ENCODE peak calls at places on chromosomes 16 and 17, in six cellular contexts. N, Q, W, S, J and V are unnamed samples.

GRCh38 chr17:18025596-18026407 is 13.2 kb downstream of the ATPAF2 start:
- DNase-seq in S (no peak), W (no peak), Q (peak), N (no peak), J (no peak), V (no peak)

GRCh38 chr17:8875957-8876356 is 8.5 kb upstream of the PIK3R6 start:
- DNase-seq in S (no peak), Q (peak), W (no peak), N (no peak), J (no peak), V (no peak)

GRCh38 chr17:35981246-35981645 is at the start of gene CCL16:
- DNase-seq in S (no peak), J (no peak), W (no peak), N (no peak), Q (no peak), V (no peak)

GRCh38 chr17:79970576-79971068 is 65.0 kb downstream of the TBC1D16 start:
- DNase-seq in S (peak), W (no peak), N (no peak), J (no peak), Q (peak), V (no peak)

GRCh38 chr17:44916781-44917241 is 1.5 kb upstream of the GFAP start:
- DNase-seq in Q (peak), S (peak), N (peak), W (no peak), J (peak), V (no peak)

GRCh38 chr16:89319628-89319882 is 102.1 kb downstream of the ZNF778 start:
- DNase-seq in N (no peak), S (no peak), Q (no peak), W (no peak), J (no peak), V (no peak)

GRCh38 chr16:70161350-70161749 is 12.2 kb upstream of the CLEC18C start:
- DNase-seq in W (peak), J (no peak), Q (no peak), N (peak), S (no peak), V (no peak)

GRCh38 chr17:29124135-29124930 is 55.9 kb downstream of the MYO18A start:
- DNase-seq in Q (peak), N (peak), W (peak), S (peak), J (peak), V (no peak)

GRCh38 chr17:11303773-11304394 is 62.9 kb downstream of the SHISA6 start:
- DNase-seq in N (no peak), Q (no peak), S (no peak), W (no peak), J (no peak), V (no peak)

GRCh38 chr16:2610781-2611498 is 71.4 kb upstream of the KCTD5 start:
- DNase-seq in N (no peak), J (no peak), W (no peak), S (no peak), Q (no peak), V (no peak)

GRCh38 chr16:19389246-19389645 is 28.4 kb upstream of the TMC5 start:
- DNase-seq in Q (no peak), W (peak), N (peak), S (peak), J (no peak), V (no peak)

GRCh38 chr16:53412549-53412948 is 21.7 kb upstream of the RBL2 start:
- DNase-seq in S (no peak), J (no peak), N (no peak), W (no peak), Q (no peak), V (no peak)

GRCh38 chr17:8803531-8804416 is 4.6 kb upstream of the MFSD6L start:
- DNase-seq in Q (no peak), J (no peak), S (no peak), N (no peak), W (no peak), V (no peak)

GRCh38 chr17:61470530-61471136 is 18.4 kb downstream of the TBX4 start:
- DNase-seq in S (no peak), W (no peak), N (no peak), J (no peak), Q (no peak), V (no peak)

GRCh38 chr17:68684860-68685493 is 83.8 kb upstream of the FAM20A start:
- DNase-seq in W (no peak), Q (no peak), J (peak), S (no peak), N (no peak), V (no peak)

GRCh38 chr16:11639925-11640899 is 28.0 kb upstream of the SNN start:
- DNase-seq in N (peak), J (peak), S (peak), W (peak), Q (peak), V (peak)

GRCh38 chr17:8994319-8994718 is 27.0 kb upstream of the NTN1 start:
- DNase-seq in Q (peak), N (peak), S (peak), J (peak), W (no peak), V (no peak)

GRCh38 chr16:56281256-56281805 is 90.0 kb downstream of the GNAO1 start:
- DNase-seq in N (no peak), J (no peak), Q (no peak), S (no peak), W (peak), V (no peak)

GRCh38 chr16:53704445-53704813 is 473 bp downstream of the FTO start:
- DNase-seq in W (no peak), J (no peak), Q (no peak), S (no peak), N (no peak), V (no peak)

GRCh38 chr16:89324056-89325010 is 106.8 kb downstream of the ZNF778 start:
- DNase-seq in W (no peak), Q (peak), N (no peak), S (no peak), J (no peak), V (no peak)

GRCh38 chr16:55552621-55553020 is 13.9 kb upstream of the CAPNS2 start:
- DNase-seq in N (no peak), Q (peak), S (no peak), W (no peak), J (no peak), V (peak)

GRCh38 chr17:6753006-6753445 is 2.8 kb upstream of the XAF1 start:
- DNase-seq in N (peak), Q (peak), W (no peak), J (peak), S (peak), V (no peak)

GRCh38 chr17:82235775-82236141 is 6.9 kb downstream of the SLC16A3 start:
- DNase-seq in S (no peak), Q (no peak), J (no peak), N (no peak), W (no peak), V (no peak)

GRCh38 chr17:57166803-57167202 is 81.8 kb downstream of the AKAP1 start:
- DNase-seq in W (no peak), N (peak), S (no peak), Q (no peak), J (no peak), V (no peak)

DNA sequence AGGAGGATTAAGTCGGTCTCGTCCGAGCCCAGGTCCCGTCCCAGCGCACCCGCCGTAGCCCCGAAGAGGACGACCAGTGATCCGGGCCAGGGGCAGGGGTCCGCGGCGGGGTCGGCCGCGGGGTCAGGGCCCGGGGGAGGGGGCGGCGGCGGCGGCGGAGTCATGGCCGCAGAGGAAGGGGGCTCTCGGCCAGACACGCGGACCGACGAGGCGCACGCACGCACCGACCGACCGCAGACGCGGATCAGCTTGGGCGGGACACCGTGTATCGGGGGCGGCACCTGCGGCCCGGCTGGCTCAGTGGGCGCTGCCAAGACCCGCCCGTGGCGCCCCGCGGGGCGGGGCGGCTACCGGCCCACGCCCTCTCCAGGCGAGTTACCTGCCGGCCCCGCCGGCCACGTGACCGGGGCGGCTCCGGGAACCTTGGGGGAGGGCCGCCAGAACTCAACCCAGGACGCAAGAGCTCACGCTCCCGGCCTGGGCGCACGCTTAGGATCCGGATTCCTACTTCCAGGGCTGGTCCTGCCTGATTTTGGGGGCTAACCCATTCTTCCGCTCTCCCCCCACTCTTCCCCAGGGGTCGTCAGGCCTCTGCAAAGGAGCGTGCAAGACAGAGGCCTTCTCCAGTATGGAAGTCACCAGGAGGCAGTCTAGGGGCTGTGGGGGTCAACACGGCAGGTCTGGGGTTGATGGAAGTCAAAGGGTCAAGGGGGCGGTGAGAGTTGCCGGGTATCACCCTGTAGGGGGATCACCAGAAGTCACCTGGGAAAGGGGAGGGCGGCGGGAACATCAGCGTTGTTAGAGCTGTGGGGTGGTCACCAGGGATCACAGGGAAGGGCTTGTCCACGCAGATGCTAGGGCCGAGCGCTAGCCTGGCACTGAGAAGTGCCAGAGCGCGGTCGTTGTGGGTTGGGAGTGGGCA is at the start of gene ESRP2:
- DNase-seq in S (peak), W (no peak), J (no peak), N (peak), Q (no peak), V (peak)
- H3K27ac ChIP-seq in S (peak), W (peak), J (peak), N (peak), Q (peak), V (peak)

GRCh38 chr17:20012137-20012536 is 3.0 kb downstream of the SPECC1 start:
- DNase-seq in Q (no peak), W (no peak), J (no peak), S (no peak), N (no peak), V (no peak)

GRCh38 chr17:20010099-20010863 is 1.1 kb downstream of the SPECC1 start:
- DNase-seq in S (peak), W (peak), Q (peak), N (peak), J (peak), V (peak)

GRCh38 chr17:20009302-20010098 is at the start of gene SPECC1:
- DNase-seq in S (peak), W (peak), J (peak), N (peak), Q (peak), V (no peak)

GRCh38 chr17:20009052-20009301 is 182 bp upstream of the SPECC1 start:
- DNase-seq in W (peak), N (no peak), Q (no peak), J (no peak), S (no peak), V (no peak)

DNA sequence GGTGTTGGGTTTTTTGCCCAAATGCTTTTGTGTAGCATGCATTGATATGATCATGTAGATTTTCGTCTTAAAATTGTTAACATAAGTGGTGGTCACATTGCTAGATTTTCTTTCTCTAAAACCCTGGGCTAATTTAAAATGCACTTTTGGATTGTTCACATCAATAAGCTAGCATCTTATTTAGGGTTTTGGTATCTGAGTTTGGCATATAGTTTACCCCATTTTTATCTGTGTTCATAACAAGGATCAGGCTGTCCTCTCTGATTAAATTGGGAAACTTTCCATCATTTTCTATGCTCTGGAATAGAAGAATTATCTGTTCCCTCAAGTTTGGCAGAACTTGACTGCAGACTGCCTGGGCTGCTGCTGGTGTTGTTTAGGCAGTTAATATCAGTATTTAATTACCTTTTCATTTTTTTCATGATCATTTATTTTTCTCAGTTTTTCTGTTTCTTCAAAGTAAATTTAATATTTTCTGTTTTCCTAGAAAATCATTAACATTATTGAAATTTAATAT is 1.8 kb downstream of the SPECC1 start:
- DNase-seq in J (no peak), N (no peak), W (no peak), Q (no peak), S (no peak), V (no peak)
- H3K27ac ChIP-seq in J (peak), N (no peak), W (peak), Q (no peak), S (no peak), V (no peak)

GRCh38 chr17:2040219-2040827 is 1.5 kb upstream of the OVCA2 start:
- DNase-seq in N (no peak), Q (no peak), W (no peak), S (no peak), J (no peak), V (no peak)
- H3K27ac ChIP-seq in N (no peak), Q (no peak), W (no peak), S (peak), J (no peak), V (no peak)

GRCh38 chr16:819336-819735 is 18.8 kb upstream of the GNG13 start:
- DNase-seq in W (no peak), J (no peak), S (no peak), N (no peak), Q (no peak), V (no peak)
- H3K27ac ChIP-seq in W (no peak), J (no peak), S (no peak), N (no peak), Q (no peak), V (no peak)

DNA sequence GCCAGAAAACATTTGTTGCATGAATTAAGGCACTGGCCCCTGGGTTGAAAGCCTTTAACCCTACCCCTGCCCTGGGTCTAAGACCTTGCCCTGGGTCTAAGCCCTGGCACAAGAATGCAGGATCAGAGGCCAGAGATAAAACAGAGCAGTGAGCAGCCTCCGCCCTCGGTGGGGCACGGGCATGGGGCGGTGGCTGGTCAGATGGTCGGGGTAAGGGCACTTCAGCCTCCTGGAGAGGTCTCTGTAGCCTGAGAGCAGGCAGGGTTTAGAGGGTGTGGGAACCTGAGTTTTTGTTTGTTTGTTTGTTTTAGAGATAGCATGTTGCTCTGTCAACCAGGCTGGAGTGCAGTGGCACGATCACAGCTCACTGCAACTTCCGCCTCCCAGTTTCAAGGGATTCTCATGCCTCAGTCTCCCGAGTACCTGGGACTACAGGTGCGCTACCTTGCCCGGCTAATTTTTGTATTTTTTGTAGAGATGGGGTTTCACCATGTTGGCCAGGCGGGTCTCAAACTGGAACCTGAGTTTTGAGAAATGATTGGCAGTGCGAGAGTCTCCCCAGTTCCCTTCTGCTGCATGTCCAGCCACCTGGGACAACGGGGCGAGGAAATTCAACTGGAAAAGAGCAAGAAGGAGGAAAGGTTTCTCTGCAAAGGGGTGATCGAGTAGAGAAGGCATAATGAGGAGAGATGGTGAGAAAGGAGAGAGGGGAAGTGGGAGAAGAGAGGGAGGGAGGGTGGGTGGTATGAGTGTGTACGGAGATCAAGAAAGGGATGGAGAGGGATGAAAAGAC is 27.7 kb downstream of the TNS4 start:
- DNase-seq in N (no peak), J (no peak), Q (no peak), S (no peak), W (no peak), V (no peak)
- H3K27ac ChIP-seq in N (no peak), J (peak), Q (peak), S (no peak), W (peak), V (peak)

GRCh38 chr16:30738984-30739951 is 9.0 kb upstream of the PHKG2 start:
- DNase-seq in J (no peak), S (no peak), N (no peak), W (no peak), Q (no peak), V (no peak)
- H3K27ac ChIP-seq in J (no peak), S (peak), N (no peak), W (peak), Q (no peak), V (peak)

DNA sequence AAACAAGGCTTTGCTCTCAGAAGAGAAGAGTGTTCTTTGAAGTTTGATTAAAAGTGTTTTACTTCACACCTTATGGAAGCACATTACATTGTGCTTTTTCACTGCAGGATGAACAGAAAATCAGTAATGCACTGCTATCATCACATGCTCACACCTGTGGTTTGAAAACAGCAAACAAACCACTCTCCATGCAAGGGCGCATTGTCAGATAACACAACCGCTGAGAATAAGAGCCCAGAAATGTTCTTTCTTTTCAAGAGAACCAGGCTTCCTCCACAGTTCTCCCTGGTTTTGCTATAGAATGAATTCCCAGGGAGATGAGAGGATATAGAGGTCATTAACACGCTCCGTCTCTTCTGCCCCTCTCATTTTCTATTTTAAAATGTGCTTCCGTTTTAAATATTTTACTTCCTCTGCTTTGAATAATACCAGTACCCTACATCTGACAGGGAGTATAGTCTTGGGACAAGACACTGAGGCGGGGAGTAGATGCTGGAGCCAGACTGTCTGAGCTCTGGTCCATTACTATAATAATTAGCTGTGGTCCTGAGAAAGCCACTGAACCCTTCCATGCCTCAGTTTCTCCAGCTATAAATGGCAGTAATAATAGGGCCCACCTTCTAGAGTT is 71.6 kb downstream of the CDK5R1 start:
- DNase-seq in J (no peak), S (no peak), W (no peak), Q (no peak), N (no peak), V (no peak)
- H3K27ac ChIP-seq in J (no peak), S (no peak), W (peak), Q (no peak), N (no peak), V (peak)

DNA sequence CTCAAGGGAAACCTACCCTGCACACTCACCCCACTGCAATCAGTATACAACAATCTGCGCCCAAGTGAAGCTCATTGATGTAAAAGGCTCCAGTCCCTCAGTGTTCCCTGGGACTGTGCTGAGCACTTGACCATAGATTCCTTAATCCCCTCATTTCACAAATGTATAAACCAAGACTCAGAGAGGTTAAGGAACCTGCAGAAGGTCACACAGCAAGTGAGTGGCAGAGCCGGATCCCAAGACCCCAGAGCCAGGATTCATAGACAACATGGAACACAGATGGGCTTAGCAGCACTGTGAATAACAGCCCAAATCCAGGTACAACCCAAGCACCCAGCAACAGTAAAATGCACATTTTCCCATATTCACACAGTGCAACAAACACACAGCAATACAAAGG is 225.7 kb downstream of the C16orf78 start:
- DNase-seq in Q (no peak), S (no peak), N (no peak), W (no peak), J (peak), V (no peak)
- H3K27ac ChIP-seq in Q (no peak), S (no peak), N (no peak), W (no peak), J (no peak), V (no peak)